ENCODE peak calls at places on chromosomes 12 and 14, in nine cellular contexts. P, V, F, O, U, K, C, A and W are unnamed samples.

GRCh38 chr12:122403115-122403770 is 19.2 kb downstream of the CLIP1 start:
- DNase-seq in P (no peak), V (no peak), F (no peak), O (no peak), U (no peak), K (no peak), C (no peak), A (no peak), W (no peak)

GRCh38 chr12:107477946-107478610 is 207.5 kb upstream of the PWP1 start:
- DNase-seq in P (no peak), V (peak; percentile 26), F (no peak), O (no peak), U (no peak), K (no peak), C (no peak), A (no peak), W (no peak)

GRCh38 chr12:132326646-132327045 is 2.7 kb downstream of the GALNT9 start:
- DNase-seq in P (no peak), V (no peak), F (no peak), O (no peak), U (no peak), K (peak; percentile 16), C (no peak), A (no peak), W (no peak)

GRCh38 chr12:102948941-102949352 is 8.5 kb upstream of the ASCL1 start:
- DNase-seq in P (no peak), V (peak; percentile 47), F (no peak), O (no peak), U (no peak), K (no peak), C (no peak), A (peak; percentile 77), W (no peak)

GRCh38 chr14:45198551-45198950 is 54.5 kb downstream of the MIS18BP1 start:
- DNase-seq in P (no peak), V (peak; percentile 71), F (no peak), O (no peak), U (no peak), K (no peak), C (no peak), A (no peak), W (no peak)

GRCh38 chr12:108996320-108996719 is 24.5 kb downstream of the SVOP start:
- DNase-seq in P (no peak), V (no peak), F (no peak), O (no peak), U (no peak), K (no peak), C (no peak), A (no peak), W (no peak)

GRCh38 chr14:58805605-58806358 is 168.0 kb downstream of the DACT1 start:
- DNase-seq in P (no peak), V (no peak), F (no peak), O (no peak), U (no peak), K (no peak), C (no peak), A (no peak), W (no peak)

GRCh38 chr14:95273041-95273978 is 46.4 kb downstream of the CLMN start:
- DNase-seq in P (no peak), V (peak; percentile 12), F (no peak), O (no peak), U (no peak), K (no peak), C (no peak), A (no peak), W (no peak)

GRCh38 chr12:2322554-2323120 is 269.9 kb downstream of the CACNA1C start:
- DNase-seq in P (no peak), V (no peak), F (no peak), O (no peak), U (no peak), K (no peak), C (no peak), A (no peak), W (no peak)

GRCh38 chr12:52155048-52155868 is 36.6 kb downstream of the KRT80 start:
- DNase-seq in P (no peak), V (peak; percentile 68), F (no peak), O (no peak), U (no peak), K (no peak), C (peak; percentile 62), A (no peak), W (peak; percentile 72)

GRCh38 chr14:51094282-51094821 is 553 bp downstream of the TRIM9 start:
- DNase-seq in P (no peak), V (peak; percentile 30), F (no peak), O (peak; percentile 66), U (peak; percentile 26), K (peak; percentile 51), C (peak; percentile 81), A (peak; percentile 57), W (peak; percentile 58)

GRCh38 chr12:119713551-119714031 is 45.7 kb downstream of the PRKAB1 start:
- DNase-seq in P (peak; percentile 79), V (no peak), F (no peak), O (no peak), U (no peak), K (no peak), C (no peak), A (no peak), W (no peak)

GRCh38 chr14:105537580-105538474 is 11.4 kb downstream of the TMEM121 start:
- DNase-seq in P (peak; percentile 59), V (peak; percentile 38), F (no peak), O (peak; percentile 68), U (no peak), K (peak; percentile 58), C (peak; percentile 94), A (peak; percentile 40), W (peak; percentile 98)

DNA sequence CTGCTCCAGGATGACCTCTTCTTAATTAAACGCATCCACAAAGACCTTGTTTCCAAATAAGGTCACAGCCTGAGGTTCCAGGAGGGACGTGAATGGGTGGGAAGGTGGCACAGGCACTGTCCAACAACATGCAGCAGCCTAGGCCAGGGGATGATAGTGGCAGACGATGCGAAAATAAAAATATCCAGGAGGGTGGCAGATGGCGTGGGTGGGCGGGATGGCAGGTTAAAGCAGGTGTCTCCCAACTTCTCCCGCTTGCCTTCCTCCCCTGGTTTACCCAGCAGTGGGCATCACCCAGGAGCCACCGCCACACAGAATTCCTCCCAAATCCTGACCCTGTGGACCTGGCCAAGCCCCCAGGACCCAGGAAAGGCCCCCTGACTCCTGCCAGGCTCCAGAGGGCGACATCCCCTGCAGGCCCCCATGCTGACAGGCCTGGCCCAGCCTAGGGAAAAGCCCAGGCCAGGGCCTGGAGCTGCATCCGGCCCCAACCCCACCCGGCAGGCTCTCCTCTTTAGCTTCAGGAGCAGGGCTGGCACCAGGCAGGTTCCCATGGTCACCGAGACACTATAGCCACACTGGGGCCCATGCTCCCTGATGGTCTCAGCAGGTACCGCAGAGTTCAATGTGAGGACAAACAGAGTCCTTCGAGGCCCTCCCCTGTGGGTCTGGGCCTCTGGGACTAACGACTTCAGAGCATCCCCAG is 9.7 kb downstream of the NCOR2 start:
- DNase-seq in P (no peak), V (no peak), F (no peak), O (no peak), U (no peak), K (no peak), C (peak; percentile 50), A (no peak), W (peak; percentile 68)
- H3K4me1 ChIP-seq in P (peaks cover 36% of the 10 kb centered on the region), V (no peaks in the 10 kb centered on the region), F (peaks cover 68% of the 10 kb centered on the region), O (peaks cover 78% of the 10 kb centered on the region), U (peaks cover 19% of the 10 kb centered on the region), K (peaks cover 53% of the 10 kb centered on the region), C (peaks cover 91% of the 10 kb centered on the region), A (peaks cover 13% of the 10 kb centered on the region), W (peaks cover 4% of the 10 kb centered on the region)

GRCh38 chr14:68760771-68761170 is 32.1 kb downstream of the ZFP36L1 start:
- DNase-seq in P (no peak), V (no peak), F (no peak), O (no peak), U (no peak), K (no peak), C (no peak), A (no peak), W (no peak)
- H3K4me1 ChIP-seq in P (peaks cover 30% of the 10 kb centered on the region), V (peaks cover 23% of the 10 kb centered on the region), F (peaks cover 6% of the 10 kb centered on the region), O (peaks cover 5% of the 10 kb centered on the region), U (peaks cover 12% of the 10 kb centered on the region), K (peaks cover 13% of the 10 kb centered on the region), C (peaks cover 50% of the 10 kb centered on the region), A (peaks cover 9% of the 10 kb centered on the region), W (peaks cover 20% of the 10 kb centered on the region)

GRCh38 chr12:6336859-6337744 is 4.8 kb downstream of the TNFRSF1A start:
- DNase-seq in P (peak; percentile 48), V (peak; percentile 54), F (no peak), O (no peak), U (no peak), K (no peak), C (no peak), A (no peak), W (peak; percentile 29)
- H3K4me1 ChIP-seq in P (peaks cover 38% of the 10 kb centered on the region), V (peaks cover 67% of the 10 kb centered on the region), F (peaks cover 50% of the 10 kb centered on the region), O (peaks cover 67% of the 10 kb centered on the region), U (peaks cover 57% of the 10 kb centered on the region), K (peaks cover 57% of the 10 kb centered on the region), C (peaks cover 77% of the 10 kb centered on the region), A (peaks cover 53% of the 10 kb centered on the region), W (peaks cover 81% of the 10 kb centered on the region)

GRCh38 chr14:70887207-70888150 is 19.8 kb upstream of the PCNX1 start:
- DNase-seq in P (no peak), V (peak; percentile 79), F (no peak), O (no peak), U (no peak), K (no peak), C (no peak), A (no peak), W (no peak)

GRCh38 chr14:70885343-70886014 is 21.8 kb upstream of the PCNX1 start:
- DNase-seq in P (no peak), V (no peak), F (no peak), O (no peak), U (no peak), K (no peak), C (no peak), A (no peak), W (peak; percentile 8)

GRCh38 chr14:70882771-70883492 is 24.3 kb upstream of the PCNX1 start:
- DNase-seq in P (peak; percentile 39), V (peak; percentile 81), F (no peak), O (no peak), U (no peak), K (no peak), C (no peak), A (no peak), W (peak; percentile 92)

GRCh38 chr14:70886421-70887206 is 20.6 kb upstream of the PCNX1 start:
- DNase-seq in P (no peak), V (no peak), F (no peak), O (no peak), U (no peak), K (no peak), C (no peak), A (no peak), W (no peak)

DNA sequence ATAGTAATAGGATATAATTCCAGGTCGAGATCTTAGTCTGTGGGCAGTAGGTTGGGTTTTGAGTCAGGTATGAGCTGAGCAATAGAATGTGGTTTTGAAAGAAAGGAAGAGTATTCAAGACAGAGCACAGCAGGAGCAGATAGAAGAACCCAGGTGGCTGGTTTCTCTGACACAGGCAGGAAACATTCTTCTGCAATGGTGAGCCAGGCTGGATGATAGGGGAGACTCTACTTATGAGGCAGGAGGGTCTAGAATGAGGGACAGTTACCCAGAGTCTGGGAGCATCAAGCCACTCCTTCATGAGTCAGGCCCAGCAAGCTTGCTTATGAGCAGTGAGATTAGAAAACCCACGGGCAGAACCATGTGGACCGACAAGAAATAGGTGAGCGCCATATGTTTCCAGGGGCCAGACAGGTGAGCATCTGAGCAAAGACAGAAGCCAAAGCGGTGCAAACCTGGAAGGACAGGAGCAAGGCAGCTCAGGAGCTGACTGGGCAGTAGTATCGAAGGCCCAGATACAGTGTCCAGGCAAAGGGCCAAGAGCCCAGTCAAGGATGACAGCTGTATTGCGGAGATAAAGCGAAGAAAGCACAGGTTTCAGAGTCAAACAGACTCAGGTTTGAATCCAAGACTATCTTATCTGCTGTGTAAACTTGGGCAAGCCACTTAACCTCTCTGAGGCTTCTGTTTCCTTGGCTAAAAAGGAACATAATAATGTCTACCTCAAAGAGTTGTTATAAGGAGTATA is 22.5 kb upstream of the PCNX1 start:
- DNase-seq in P (no peak), V (no peak), F (no peak), O (no peak), U (no peak), K (no peak), C (no peak), A (no peak), W (peak; percentile 14)
- H3K4me1 ChIP-seq in P (peaks cover 7% of the 10 kb centered on the region), V (peaks cover 40% of the 10 kb centered on the region), F (no peaks in the 10 kb centered on the region), O (peaks cover 8% of the 10 kb centered on the region), U (peaks cover 20% of the 10 kb centered on the region), K (no peaks in the 10 kb centered on the region), C (peaks cover 76% of the 10 kb centered on the region), A (no peaks in the 10 kb centered on the region), W (peaks cover 41% of the 10 kb centered on the region)